ENCODE peak calls at places on chromosome 2, in seven cellular contexts. One of them, this sample, is unnamed.

GRCh38 chr2:24123212-24124002 is at the start of the genes FAM228B and PFN4:
- DNase-seq in activated CD4-positive, alpha-beta T cell treated with anti-CD3 and anti-CD28 coated beads, Interleukin-2, amount 10 ng/mL, durations not matched to agents 7 days and 5 days: peak
- DNase-seq in T-helper 1 cell: peak
- DNase-seq in Right ventricle myocardium superior: peak
- DNase-seq in sciatic nerve: peak
- DNase-seq in endothelial cell of umbilical vein: peak
- DNase-seq in activated CD8-positive, alpha-beta memory T cell treated with anti-CD3 and anti-CD28 coated beads for 4 hours: peak
- DNase-seq in this sample: peak

GRCh38 chr2:101912545-101912944 is 79.2 kb upstream of the IL1R2 start:
- DNase-seq in activated CD4-positive, alpha-beta T cell treated with anti-CD3 and anti-CD28 coated beads, Interleukin-2, amount 10 ng/mL, durations not matched to agents 7 days and 5 days: no peak
- DNase-seq in T-helper 1 cell: no peak
- DNase-seq in Right ventricle myocardium superior: no peak
- DNase-seq in sciatic nerve: no peak
- DNase-seq in endothelial cell of umbilical vein: no peak
- DNase-seq in activated CD8-positive, alpha-beta memory T cell treated with anti-CD3 and anti-CD28 coated beads for 4 hours: no peak
- DNase-seq in this sample: no peak

GRCh38 chr2:126671488-126671887 is 15.5 kb downstream of the GYPC start:
- DNase-seq in activated CD4-positive, alpha-beta T cell treated with anti-CD3 and anti-CD28 coated beads, Interleukin-2, amount 10 ng/mL, durations not matched to agents 7 days and 5 days: no peak
- DNase-seq in T-helper 1 cell: no peak
- DNase-seq in Right ventricle myocardium superior: no peak
- DNase-seq in sciatic nerve: no peak
- DNase-seq in endothelial cell of umbilical vein: no peak
- DNase-seq in activated CD8-positive, alpha-beta memory T cell treated with anti-CD3 and anti-CD28 coated beads for 4 hours: no peak
- DNase-seq in this sample: no peak

GRCh38 chr2:37858197-37858711 is 66.8 kb upstream of the RMDN2 start:
- DNase-seq in activated CD4-positive, alpha-beta T cell treated with anti-CD3 and anti-CD28 coated beads, Interleukin-2, amount 10 ng/mL, durations not matched to agents 7 days and 5 days: no peak
- DNase-seq in T-helper 1 cell: no peak
- DNase-seq in Right ventricle myocardium superior: no peak
- DNase-seq in sciatic nerve: no peak
- DNase-seq in endothelial cell of umbilical vein: no peak
- DNase-seq in activated CD8-positive, alpha-beta memory T cell treated with anti-CD3 and anti-CD28 coated beads for 4 hours: no peak
- DNase-seq in this sample: no peak

GRCh38 chr2:58870704-58871103 is 629.6 kb upstream of the FANCL start:
- DNase-seq in activated CD4-positive, alpha-beta T cell treated with anti-CD3 and anti-CD28 coated beads, Interleukin-2, amount 10 ng/mL, durations not matched to agents 7 days and 5 days: no peak
- DNase-seq in T-helper 1 cell: no peak
- DNase-seq in Right ventricle myocardium superior: no peak
- DNase-seq in sciatic nerve: no peak
- DNase-seq in endothelial cell of umbilical vein: no peak
- DNase-seq in activated CD8-positive, alpha-beta memory T cell treated with anti-CD3 and anti-CD28 coated beads for 4 hours: no peak
- DNase-seq in this sample: no peak

GRCh38 chr2:65660340-65660739 is 227.9 kb upstream of the SPRED2 start:
- DNase-seq in activated CD4-positive, alpha-beta T cell treated with anti-CD3 and anti-CD28 coated beads, Interleukin-2, amount 10 ng/mL, durations not matched to agents 7 days and 5 days: no peak
- DNase-seq in T-helper 1 cell: no peak
- DNase-seq in Right ventricle myocardium superior: no peak
- DNase-seq in sciatic nerve: no peak
- DNase-seq in endothelial cell of umbilical vein: peak
- DNase-seq in activated CD8-positive, alpha-beta memory T cell treated with anti-CD3 and anti-CD28 coated beads for 4 hours: no peak
- DNase-seq in this sample: no peak

GRCh38 chr2:128729051-128729450 is 410.4 kb upstream of the HS6ST1 start:
- DNase-seq in activated CD4-positive, alpha-beta T cell treated with anti-CD3 and anti-CD28 coated beads, Interleukin-2, amount 10 ng/mL, durations not matched to agents 7 days and 5 days: no peak
- DNase-seq in T-helper 1 cell: no peak
- DNase-seq in Right ventricle myocardium superior: no peak
- DNase-seq in sciatic nerve: no peak
- DNase-seq in endothelial cell of umbilical vein: no peak
- DNase-seq in activated CD8-positive, alpha-beta memory T cell treated with anti-CD3 and anti-CD28 coated beads for 4 hours: no peak
- DNase-seq in this sample: no peak

GRCh38 chr2:48711343-48711742 is 44.2 kb downstream of the LHCGR start:
- DNase-seq in activated CD4-positive, alpha-beta T cell treated with anti-CD3 and anti-CD28 coated beads, Interleukin-2, amount 10 ng/mL, durations not matched to agents 7 days and 5 days: no peak
- DNase-seq in T-helper 1 cell: no peak
- DNase-seq in Right ventricle myocardium superior: no peak
- DNase-seq in sciatic nerve: no peak
- DNase-seq in endothelial cell of umbilical vein: peak
- DNase-seq in activated CD8-positive, alpha-beta memory T cell treated with anti-CD3 and anti-CD28 coated beads for 4 hours: no peak
- DNase-seq in this sample: no peak

GRCh38 chr2:7670905-7671304 is 753.7 kb downstream of the RNF144A start:
- DNase-seq in activated CD4-positive, alpha-beta T cell treated with anti-CD3 and anti-CD28 coated beads, Interleukin-2, amount 10 ng/mL, durations not matched to agents 7 days and 5 days: no peak
- DNase-seq in T-helper 1 cell: no peak
- DNase-seq in Right ventricle myocardium superior: no peak
- DNase-seq in sciatic nerve: no peak
- DNase-seq in endothelial cell of umbilical vein: no peak
- DNase-seq in activated CD8-positive, alpha-beta memory T cell treated with anti-CD3 and anti-CD28 coated beads for 4 hours: no peak
- DNase-seq in this sample: no peak

GRCh38 chr2:170685591-170685990 is 29.5 kb upstream of the SP5 start:
- DNase-seq in activated CD4-positive, alpha-beta T cell treated with anti-CD3 and anti-CD28 coated beads, Interleukin-2, amount 10 ng/mL, durations not matched to agents 7 days and 5 days: no peak
- DNase-seq in T-helper 1 cell: no peak
- DNase-seq in Right ventricle myocardium superior: no peak
- DNase-seq in sciatic nerve: no peak
- DNase-seq in endothelial cell of umbilical vein: no peak
- DNase-seq in activated CD8-positive, alpha-beta memory T cell treated with anti-CD3 and anti-CD28 coated beads for 4 hours: no peak
- DNase-seq in this sample: peak

This sample was measured in H9.